ENCODE peak calls at places on chromosome 21, in five cellular contexts. T, D, Y, S and A are unnamed samples.

GRCh38 chr21:36087362-36088138 is 17.7 kb downstream of the CBR1 start:
- DNase-seq in S (no peak), Y (no peak), D (no peak), T (no peak), A (no peak)

GRCh38 chr21:35637431-35637830 is 422.9 kb downstream of the SETD4 start:
- DNase-seq in S (no peak), D (peak), T (peak), Y (no peak), A (no peak)

GRCh38 chr21:41121785-41122415 is 46.1 kb upstream of the BACE2 start:
- DNase-seq in T (peak), S (peak), D (peak), Y (peak), A (peak)

GRCh38 chr21:45719177-45719802 is 75.8 kb downstream of the PCBP3 start:
- DNase-seq in Y (no peak), S (no peak), D (no peak), T (no peak), A (no peak)

GRCh38 chr21:19048088-19048672 is 644.6 kb upstream of the TMPRSS15 start:
- DNase-seq in S (no peak), D (no peak), T (no peak), Y (no peak), A (no peak)

GRCh38 chr21:41425954-41426655 is at the start of gene MX1:
- DNase-seq in D (peak), T (peak), Y (peak), S (peak), A (peak)

GRCh38 chr21:30714436-30714835 is 4.1 kb downstream of the KRTAP21-3 start:
- DNase-seq in S (no peak), Y (no peak), D (no peak), T (no peak), A (no peak)

GRCh38 chr21:33314096-33314495 is 10.7 kb upstream of the IFNAR1 start:
- DNase-seq in D (peak), T (peak), S (no peak), Y (no peak), A (no peak)

GRCh38 chr21:16323586-16323985 is 593.8 kb downstream of the USP25 start:
- DNase-seq in T (no peak), D (peak), Y (no peak), S (no peak), A (no peak)

GRCh38 chr21:23887709-23888303 is 1719.5 kb downstream of the MRPL39 start:
- DNase-seq in Y (no peak), S (no peak), T (no peak), D (no peak), A (no peak)